ENCODE peak calls at places on chromosomes 12 and 14, in four cellular contexts. U is GM23338, C is WTC11, I is GM12878. Y is an unnamed sample.

GRCh38 chr14:64732066-64732465 is 27.8 kb downstream of the PLEKHG3 start:
- DNase-seq in C (peak; percentile 8), U (no peak), I (no peak), Y (no peak)

GRCh38 chr14:102726191-102726949 is 50.9 kb upstream of the TRAF3 start:
- DNase-seq in C (no peak), U (no peak), I (no peak), Y (no peak)

GRCh38 chr14:59869381-59870255 is 958 bp downstream of the RTN1 start:
- DNase-seq in C (peak; percentile 24), U (peak; percentile 66), I (no peak), Y (peak; percentile 61)

GRCh38 chr14:45044638-45045037 is 39.3 kb upstream of the PRPF39 start:
- DNase-seq in U (no peak), C (no peak), I (no peak), Y (no peak)

GRCh38 chr12:70843363-70843762 is 77.2 kb downstream of the PTPRR start:
- DNase-seq in C (no peak), U (no peak), I (no peak), Y (no peak)

GRCh38 chr12:3496964-3497363 is 6.0 kb downstream of the PRMT8 start:
- DNase-seq in U (peak; percentile 74), I (no peak), C (no peak), Y (no peak)

GRCh38 chr12:52169886-52170285 is 21.9 kb downstream of the KRT80 start:
- DNase-seq in I (no peak), C (no peak), U (no peak), Y (no peak)

GRCh38 chr14:29671034-29671433 is 256.6 kb downstream of the PRKD1 start:
- DNase-seq in C (no peak), I (no peak), U (no peak), Y (no peak)

GRCh38 chr12:51997156-51997555 is 9.6 kb upstream of the TAMALIN start:
- DNase-seq in C (no peak), I (no peak), U (no peak), Y (no peak)

GRCh38 chr12:45483571-45483970 is 245.9 kb upstream of the ARID2 start:
- DNase-seq in U (no peak), I (no peak), C (no peak), Y (no peak)

GRCh38 chr14:100142073-100143040 is 17.1 kb downstream of the DEGS2 start:
- DNase-seq in I (no peak), C (no peak), U (no peak), Y (no peak)

GRCh38 chr12:14614704-14615121 is 47.0 kb upstream of the PLBD1 start:
- DNase-seq in U (peak; percentile 14), C (no peak), I (peak; percentile 87), Y (no peak)

GRCh38 chr14:62824086-62824485 is 221.2 kb downstream of the KCNH5 start:
- DNase-seq in I (no peak), C (no peak), U (no peak), Y (no peak)

GRCh38 chr14:52790011-52790755 is 1.2 kb downstream of the GNPNAT1 start:
- DNase-seq in C (no peak), I (no peak), U (peak; percentile 59), Y (no peak)

GRCh38 chr12:117202033-117202432 is 11.8 kb upstream of the FBXO21 start:
- DNase-seq in I (no peak), C (no peak), U (no peak), Y (no peak)

GRCh38 chr12:45192041-45192695 is 23.7 kb upstream of the ANO6 start:
- DNase-seq in C (no peak), U (no peak), I (no peak), Y (no peak)

GRCh38 chr14:70358631-70359030 is 852 bp downstream of the COX16 start:
- DNase-seq in I (no peak), C (no peak), U (no peak), Y (no peak)

GRCh38 chr12:121802485-121802842 is 1.3 kb upstream of the SETD1B start:
- DNase-seq in U (no peak), C (no peak), I (no peak), Y (no peak)

GRCh38 chr12:95918194-95918993 is 24.0 kb downstream of the CCDC38 start:
- DNase-seq in I (no peak), U (peak; percentile 86), C (peak; percentile 47), Y (no peak)

GRCh38 chr14:51035611-51036192 is 59.2 kb downstream of the TRIM9 start:
- DNase-seq in I (no peak), C (no peak), U (no peak), Y (no peak)

DNA sequence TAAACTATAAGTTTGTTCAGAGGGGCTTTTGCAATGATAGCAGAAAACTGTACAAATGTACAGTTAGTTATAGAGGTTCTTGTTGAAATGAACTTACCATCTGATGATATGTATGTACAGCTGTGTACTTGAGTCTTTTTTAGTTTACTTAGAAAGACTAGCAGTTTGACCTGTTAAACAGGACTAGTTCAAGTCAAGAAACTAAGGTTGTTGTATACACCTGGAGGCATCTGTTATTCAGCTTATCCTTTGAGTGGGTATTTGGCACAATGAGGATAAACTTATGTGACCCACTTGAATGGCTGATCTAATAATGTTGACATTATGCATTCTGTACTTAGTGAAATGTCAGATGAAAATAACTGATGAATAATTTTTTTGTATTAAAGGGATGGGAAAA is 13.4 kb downstream of the MTERF2 start:
- DNase-seq in I (no peak), U (no peak), C (no peak), Y (no peak)
- TF ChIP-seq CREB1 in I (no peak), U (no peak), C (no peak), Y (no peak)

DNA sequence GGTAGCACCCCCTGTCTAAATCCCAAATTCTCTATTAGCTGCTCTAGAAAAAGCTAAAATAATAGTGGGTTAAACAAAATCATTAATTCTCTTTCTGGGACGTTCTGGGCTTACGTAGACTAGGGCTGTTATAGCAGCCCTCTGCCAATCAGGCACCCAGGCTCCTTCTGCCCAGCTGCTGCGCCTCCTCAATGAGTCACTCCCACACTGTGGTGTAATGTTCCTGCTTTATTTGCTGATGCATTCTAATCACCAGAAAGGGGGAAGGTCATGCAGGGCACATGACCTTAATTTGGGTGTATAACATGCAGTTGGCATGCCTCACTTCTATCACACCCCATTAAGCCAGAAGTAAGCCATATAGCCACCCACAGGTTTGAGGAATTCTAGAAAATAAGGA is 294.5 kb downstream of the GALC start:
- DNase-seq in C (no peak), I (no peak), U (no peak), Y (no peak)
- TF ChIP-seq CREB1 in C (no peak), I (no peak), U (no peak), Y (no peak)

GRCh38 chr14:105138551-105139111 is 29.9 kb downstream of the JAG2 start:
- DNase-seq in C (no peak), U (no peak), I (no peak), Y (no peak)
- TF ChIP-seq CREB1 in C (no peak), U (no peak), I (no peak), Y (no peak)

GRCh38 chr12:98724384-98725155 is 79.5 kb downstream of the APAF1 start:
- DNase-seq in I (no peak), U (no peak), C (no peak), Y (no peak)
- TF ChIP-seq CREB1 in I (no peak), U (no peak), C (no peak), Y (no peak)

Y was measured in H1.